ENCODE peak calls at places on chromosomes 11 and 22, in nine cellular contexts. L, O, P, S, M, F, D, Y and T are unnamed samples.

GRCh38 chr22:21688706-21689381 is 23.0 kb downstream of the PPIL2 start:
- DNase-seq in M (no peak), O (no peak), D (no peak), L (no peak), P (no peak), Y (no peak), F (no peak), S (no peak), T (no peak)

GRCh38 chr22:27238935-27239510 is 562.5 kb downstream of the MN1 start:
- DNase-seq in O (peak; percentile 97), L (peak; percentile 99), P (no peak), Y (no peak), S (no peak), D (no peak), F (peak; percentile 81), M (peak; percentile 60), T (no peak)

GRCh38 chr11:22920939-22921565 is 60.8 kb upstream of the CCDC179 start:
- DNase-seq in P (peak; percentile 68), M (peak; percentile 4), D (peak; percentile 10), F (no peak), S (no peak), O (peak; percentile 57), L (peak; percentile 70), Y (no peak), T (peak; percentile 3)

GRCh38 chr22:48234011-48234410 is 1471.6 kb downstream of the TBC1D22A start:
- DNase-seq in S (no peak), P (no peak), L (no peak), M (no peak), F (no peak), O (no peak), D (no peak), Y (no peak), T (no peak)

GRCh38 chr11:71221201-71221600 is 31.2 kb downstream of the SHANK2 start:
- DNase-seq in Y (no peak), F (no peak), M (no peak), O (no peak), P (no peak), S (no peak), L (no peak), D (no peak), T (no peak)

GRCh38 chr11:99320769-99321290 is 300.1 kb downstream of the CNTN5 start:
- DNase-seq in O (no peak), M (no peak), L (peak; percentile 14), S (no peak), F (no peak), P (no peak), D (no peak), Y (no peak), T (no peak)

GRCh38 chr22:24516301-24516737 is 21.2 kb downstream of the UPB1 start:
- DNase-seq in Y (no peak), L (peak; percentile 91), S (no peak), M (peak; percentile 71), D (no peak), O (peak; percentile 87), F (no peak), P (no peak), T (no peak)

GRCh38 chr11:206002-206384 is 1.2 kb downstream of the BET1L start:
- DNase-seq in S (no peak), O (no peak), Y (no peak), D (no peak), M (no peak), F (no peak), L (no peak), P (no peak), T (no peak)

GRCh38 chr11:31813242-31813960 is 2.3 kb upstream of the PAX6 start:
- DNase-seq in P (no peak), D (no peak), F (no peak), M (no peak), Y (no peak), L (no peak), S (no peak), O (no peak), T (no peak)

GRCh38 chr11:110472858-110473257 is 43.1 kb downstream of the FDX1 start:
- DNase-seq in D (no peak), S (no peak), F (no peak), O (no peak), P (no peak), Y (no peak), L (peak; percentile 41), M (peak; percentile 63), T (no peak)

GRCh38 chr11:44596541-44597276 is 31.2 kb downstream of the CD82 start:
- DNase-seq in O (no peak), L (no peak), D (no peak), P (no peak), F (no peak), M (no peak), Y (peak; percentile 36), S (no peak), T (no peak)

GRCh38 chr11:8613036-8613435 is 19.0 kb upstream of the STK33 start:
- DNase-seq in P (no peak), O (no peak), F (no peak), Y (no peak), D (no peak), S (no peak), L (no peak), M (no peak), T (no peak)

GRCh38 chr11:121159721-121160120 is 58.7 kb downstream of the TECTA start:
- DNase-seq in P (no peak), F (no peak), L (no peak), Y (no peak), D (no peak), S (no peak), M (no peak), O (no peak), T (no peak)

GRCh38 chr22:45709004-45709739 is 37.5 kb downstream of the ATXN10 start:
- DNase-seq in P (no peak), S (no peak), D (no peak), Y (no peak), O (peak; percentile 75), F (peak; percentile 23), M (peak; percentile 82), L (peak; percentile 47), T (no peak)

GRCh38 chr11:34027516-34028406 is 23.8 kb upstream of the CAPRIN1 start:
- DNase-seq in M (no peak), S (no peak), O (no peak), F (no peak), L (no peak), Y (no peak), D (no peak), P (no peak), T (no peak)

GRCh38 chr11:115670538-115671200 is 166.5 kb upstream of the CADM1 start:
- DNase-seq in M (no peak), S (no peak), P (peak; percentile 65), D (no peak), O (no peak), Y (no peak), F (no peak), L (no peak), T (no peak)

GRCh38 chr11:128790200-128790599 is 76.9 kb downstream of the KCNJ1 start:
- DNase-seq in M (peak; percentile 17), P (peak; percentile 7), F (no peak), Y (no peak), D (no peak), L (peak; percentile 90), S (peak; percentile 57), O (peak; percentile 68), T (peak; percentile 80)

GRCh38 chr11:131687291-131688055 is 317.1 kb downstream of the NTM start:
- DNase-seq in P (no peak), F (no peak), D (no peak), L (no peak), O (no peak), Y (no peak), M (no peak), S (no peak), T (no peak)

GRCh38 chr22:36922097-36922608 is 8.7 kb downstream of the CSF2RB start:
- DNase-seq in L (peak; percentile 25), Y (no peak), M (no peak), D (no peak), O (no peak), S (no peak), F (no peak), P (no peak), T (no peak)

GRCh38 chr11:79536155-79536917 is 95.5 kb upstream of the TENM4 start:
- DNase-seq in S (no peak), P (no peak), L (no peak), D (no peak), M (no peak), O (no peak), F (no peak), Y (no peak), T (no peak)

GRCh38 chr22:39997939-39998726 is 3.4 kb downstream of the FAM83F start:
- DNase-seq in O (peak; percentile 18), M (no peak), S (no peak), F (no peak), L (peak; percentile 34), P (peak; percentile 14), Y (no peak), D (no peak), T (no peak)

GRCh38 chr22:36585841-36586240 is 56.9 kb upstream of the EIF3D start:
- DNase-seq in O (no peak), M (no peak), S (no peak), D (no peak), P (no peak), Y (no peak), F (no peak), L (no peak), T (no peak)

GRCh38 chr11:128564642-128565245 is 22.6 kb downstream of the ETS1 start:
- DNase-seq in D (no peak), S (no peak), L (no peak), Y (no peak), O (no peak), P (no peak), F (no peak), M (no peak), T (no peak)

GRCh38 chr11:95924414-95924760 is 480 bp upstream of the MTMR2 start:
- DNase-seq in O (peak; percentile 43), P (no peak), L (peak; percentile 64), M (no peak), F (no peak), Y (no peak), D (no peak), S (no peak), T (no peak)

GRCh38 chr11:14148653-14149273 is 186.2 kb downstream of the SPON1 start:
- DNase-seq in P (no peak), D (no peak), M (no peak), L (peak; percentile 63), Y (no peak), S (no peak), O (peak; percentile 39), F (no peak), T (no peak)